ENCODE peak calls at places on chromosomes 2 and 18, in four cellular contexts. One of them, this sample, is unnamed.

GRCh38 chr2:217650229-217650628 is 352.6 kb downstream of the TNS1 start:
- DNase-seq in heart left ventricle: no peak
- DNase-seq in HL-60: no peak
- DNase-seq in fibroblast of lung: no peak
- DNase-seq in this sample: no peak

GRCh38 chr2:88852753-88853402 is 161.4 kb downstream of the RPIA start:
- DNase-seq in heart left ventricle: no peak
- DNase-seq in HL-60: no peak
- DNase-seq in fibroblast of lung: no peak
- DNase-seq in this sample: no peak

GRCh38 chr2:191696001-191696400 is 18.1 kb downstream of the NABP1 start:
- DNase-seq in heart left ventricle: no peak
- DNase-seq in fibroblast of lung: peak; percentile 88
- DNase-seq in HL-60: no peak
- DNase-seq in this sample: no peak

GRCh38 chr2:74261204-74261864 is 62.9 kb downstream of the MTHFD2 start:
- DNase-seq in fibroblast of lung: peak; percentile 9
- DNase-seq in heart left ventricle: no peak
- DNase-seq in HL-60: no peak
- DNase-seq in this sample: no peak

GRCh38 chr2:156630579-156631337 is 194.6 kb downstream of the GPD2 start:
- DNase-seq in fibroblast of lung: no peak
- DNase-seq in HL-60: no peak
- DNase-seq in heart left ventricle: no peak
- DNase-seq in this sample: no peak

GRCh38 chr2:85347554-85347953 is 6.8 kb downstream of the RETSAT start:
- DNase-seq in fibroblast of lung: no peak
- DNase-seq in heart left ventricle: no peak
- DNase-seq in HL-60: no peak
- DNase-seq in this sample: no peak

GRCh38 chr2:24065341-24065740 is 10.8 kb downstream of the SF3B6 start:
- DNase-seq in heart left ventricle: no peak
- DNase-seq in fibroblast of lung: no peak
- DNase-seq in HL-60: no peak
- DNase-seq in this sample: no peak

GRCh38 chr2:8502316-8502715 is 179.5 kb upstream of the ID2 start:
- DNase-seq in fibroblast of lung: no peak
- DNase-seq in HL-60: no peak
- DNase-seq in heart left ventricle: no peak
- DNase-seq in this sample: no peak

GRCh38 chr2:195600796-195601195 is 56.2 kb upstream of the SLC39A10 start:
- DNase-seq in HL-60: no peak
- DNase-seq in heart left ventricle: no peak
- DNase-seq in fibroblast of lung: no peak
- DNase-seq in this sample: no peak

GRCh38 chr2:6913415-6914157 is 3.6 kb upstream of the RNF144A start:
- DNase-seq in heart left ventricle: no peak
- DNase-seq in HL-60: no peak
- DNase-seq in fibroblast of lung: no peak
- DNase-seq in this sample: no peak

GRCh38 chr2:3805120-3805519 is 101.7 kb downstream of the DCDC2C start:
- DNase-seq in HL-60: peak; percentile 5
- DNase-seq in fibroblast of lung: no peak
- DNase-seq in heart left ventricle: no peak
- DNase-seq in this sample: no peak

GRCh38 chr2:158129037-158129436 is 27.4 kb downstream of the UPP2 start:
- DNase-seq in fibroblast of lung: no peak
- DNase-seq in heart left ventricle: no peak
- DNase-seq in HL-60: no peak
- DNase-seq in this sample: no peak

GRCh38 chr2:197869501-197870111 is 65.2 kb downstream of the PLCL1 start:
- DNase-seq in HL-60: peak; percentile 38
- DNase-seq in heart left ventricle: no peak
- DNase-seq in fibroblast of lung: peak; percentile 76
- DNase-seq in this sample: no peak

GRCh38 chr18:26464128-26465011 is 84.0 kb downstream of the KCTD1 start:
- DNase-seq in HL-60: no peak
- DNase-seq in fibroblast of lung: no peak
- DNase-seq in heart left ventricle: no peak
- DNase-seq in this sample: no peak

GRCh38 chr2:20135631-20136050 is 84.2 kb upstream of the LAPTM4A start:
- DNase-seq in fibroblast of lung: peak; percentile 51
- DNase-seq in HL-60: peak; percentile 73
- DNase-seq in heart left ventricle: no peak
- DNase-seq in this sample: no peak

GRCh38 chr18:6521804-6522418 is 107.2 kb upstream of the L3MBTL4 start:
- DNase-seq in HL-60: peak; percentile 46
- DNase-seq in fibroblast of lung: peak; percentile 20
- DNase-seq in heart left ventricle: no peak
- DNase-seq in this sample: no peak

GRCh38 chr18:8525692-8526091 is 83.5 kb upstream of the RAB12 start:
- DNase-seq in heart left ventricle: no peak
- DNase-seq in fibroblast of lung: no peak
- DNase-seq in HL-60: peak; percentile 31
- DNase-seq in this sample: peak; percentile 34

GRCh38 chr2:85433511-85434089 is 15.1 kb downstream of the SH2D6 start:
- DNase-seq in fibroblast of lung: peak; percentile 93
- DNase-seq in HL-60: no peak
- DNase-seq in heart left ventricle: peak; percentile 88
- DNase-seq in this sample: peak; percentile 87

GRCh38 chr2:41697389-41697788 is 350.4 kb upstream of the PKDCC start:
- DNase-seq in heart left ventricle: no peak
- DNase-seq in HL-60: no peak
- DNase-seq in fibroblast of lung: no peak
- DNase-seq in this sample: no peak

GRCh38 chr2:202035941-202036372 is 2.3 kb downstream of the FZD7 start:
- DNase-seq in fibroblast of lung: peak; percentile 56
- DNase-seq in heart left ventricle: peak; percentile 65
- DNase-seq in HL-60: no peak
- DNase-seq in this sample: no peak

GRCh38 chr2:30034052-30034775 is 112.6 kb upstream of the YPEL5 start:
- DNase-seq in fibroblast of lung: no peak
- DNase-seq in HL-60: no peak
- DNase-seq in heart left ventricle: no peak
- DNase-seq in this sample: no peak

GRCh38 chr2:175605599-175605988 is 396.5 kb downstream of the LNPK start:
- DNase-seq in heart left ventricle: no peak
- DNase-seq in HL-60: no peak
- DNase-seq in fibroblast of lung: no peak
- DNase-seq in this sample: no peak

GRCh38 chr2:187912956-187913355 is 358.7 kb upstream of the TFPI start:
- DNase-seq in heart left ventricle: no peak
- DNase-seq in HL-60: no peak
- DNase-seq in fibroblast of lung: no peak
- DNase-seq in this sample: no peak

GRCh38 chr2:10501980-10502802 is 54.1 kb upstream of the ODC1 start:
- DNase-seq in HL-60: no peak
- DNase-seq in heart left ventricle: no peak
- DNase-seq in fibroblast of lung: no peak
- DNase-seq in this sample: peak; percentile 30

GRCh38 chr2:226803410-226803809 is 3.8 kb upstream of the IRS1 start:
- DNase-seq in HL-60: no peak
- DNase-seq in heart left ventricle: no peak
- DNase-seq in fibroblast of lung: no peak
- DNase-seq in this sample: no peak

GRCh38 chr2:19706332-19706731 is 195.5 kb downstream of the TTC32 start:
- DNase-seq in HL-60: no peak
- DNase-seq in heart left ventricle: no peak
- DNase-seq in fibroblast of lung: no peak
- DNase-seq in this sample: no peak

GRCh38 chr2:61924895-61925663 is 19.6 kb downstream of the COMMD1 start:
- DNase-seq in HL-60: no peak
- DNase-seq in fibroblast of lung: no peak
- DNase-seq in heart left ventricle: no peak
- DNase-seq in this sample: no peak

GRCh38 chr2:121529439-121530209 is 1.1 kb upstream of the RNU4ATAC start:
- DNase-seq in fibroblast of lung: peak; percentile 68
- DNase-seq in heart left ventricle: peak; percentile 76
- DNase-seq in HL-60: peak; percentile 41
- DNase-seq in this sample: no peak

GRCh38 chr2:217920879-217921603 is 81.8 kb downstream of the TNS1 start:
- DNase-seq in HL-60: no peak
- DNase-seq in heart left ventricle: peak; percentile 71
- DNase-seq in fibroblast of lung: peak; percentile 75
- DNase-seq in this sample: no peak

GRCh38 chr2:189171956-189172609 is 7.5 kb downstream of the COL5A2 start:
- DNase-seq in fibroblast of lung: no peak
- DNase-seq in HL-60: no peak
- DNase-seq in heart left ventricle: no peak
- DNase-seq in this sample: no peak
- TF ChIP-seq CTCF in fibroblast of lung: no peak
- TF ChIP-seq CTCF in HL-60: no peak
- TF ChIP-seq CTCF in heart left ventricle: no peak
- TF ChIP-seq CTCF in this sample: no peak

DNA sequence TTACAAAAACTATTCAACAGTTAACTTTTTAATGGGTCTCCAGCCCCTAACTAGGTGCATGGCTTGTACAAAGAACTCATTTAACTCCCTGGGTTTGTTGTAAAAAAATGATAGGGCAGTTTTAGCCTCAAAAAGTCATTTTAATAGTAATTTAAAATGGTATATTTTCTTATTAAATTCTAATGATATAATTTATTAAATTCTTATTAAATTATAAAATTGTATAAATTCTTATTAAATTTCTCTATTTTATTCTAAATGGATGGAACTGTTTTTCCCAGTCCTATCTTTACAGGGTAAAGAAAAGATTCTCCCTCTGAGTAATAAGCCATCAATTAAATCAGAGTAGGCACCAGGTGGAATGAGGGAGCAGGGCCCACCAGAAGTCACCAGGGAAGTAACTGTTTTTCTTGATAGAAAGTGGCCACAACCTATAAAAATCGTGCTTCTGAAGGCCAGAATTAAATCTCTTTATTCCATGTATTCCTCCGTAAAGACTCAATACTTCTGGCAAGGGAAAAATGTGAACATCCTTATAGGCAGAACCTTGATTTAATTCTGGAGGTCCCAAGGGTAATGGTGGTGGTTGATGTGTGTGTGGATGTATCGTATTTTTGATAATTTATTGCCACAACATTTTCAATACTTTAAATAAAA is 829 bp downstream of the FKBP7 start:
- DNase-seq in fibroblast of lung: no peak
- DNase-seq in HL-60: no peak
- DNase-seq in heart left ventricle: no peak
- DNase-seq in this sample: no peak
- H3K4me3 ChIP-seq in fibroblast of lung: peak overlapping the region; percentile 79
- H3K4me3 ChIP-seq in HL-60: peak overlapping the region; percentile 85
- H3K4me3 ChIP-seq in heart left ventricle: peak overlapping the region; percentile 85
- H3K4me3 ChIP-seq in this sample: peak overlapping the region; percentile 62

GRCh38 chr2:109318150-109318948 is 189.3 kb downstream of the SH3RF3 start:
- DNase-seq in heart left ventricle: peak; percentile 90
- DNase-seq in fibroblast of lung: peak; percentile 94
- DNase-seq in HL-60: no peak
- DNase-seq in this sample: peak; percentile 92
- TF ChIP-seq CTCF in heart left ventricle: no peak
- TF ChIP-seq CTCF in fibroblast of lung: peak; percentile 43
- TF ChIP-seq CTCF in HL-60: no peak
- TF ChIP-seq CTCF in this sample: no peak

DNA sequence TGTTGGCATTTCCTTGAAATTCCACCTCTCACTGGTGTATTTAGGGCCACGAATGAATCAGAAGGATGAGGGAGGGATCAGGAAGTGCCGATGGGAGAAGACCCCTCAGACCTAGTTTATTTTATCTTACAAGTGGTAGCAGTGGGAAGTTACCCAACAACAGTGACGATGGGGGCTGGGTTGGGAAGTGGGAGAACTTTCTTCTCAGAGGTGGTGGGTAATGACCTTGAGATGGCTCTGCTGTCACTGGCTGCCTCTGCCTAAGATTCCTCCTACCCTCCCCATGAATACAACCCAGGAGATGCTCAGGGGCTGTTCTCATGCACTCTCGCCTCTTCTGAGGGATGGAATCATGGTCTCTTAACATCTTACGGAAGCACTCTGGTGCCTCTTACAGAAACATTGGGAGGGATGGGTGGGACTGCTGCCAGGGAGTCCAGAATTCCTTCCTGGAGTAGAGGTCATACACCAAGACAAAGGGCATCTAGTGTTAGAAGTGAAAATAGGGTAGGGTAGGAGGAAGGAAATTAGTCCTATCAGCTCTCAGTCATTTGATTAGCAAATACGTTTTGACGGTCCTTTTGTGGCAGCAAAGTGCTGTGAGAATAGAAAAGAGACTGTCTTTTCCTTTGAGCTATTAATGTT is 58.4 kb upstream of the TXNDC2 start:
- DNase-seq in HL-60: peak; percentile 53
- DNase-seq in heart left ventricle: no peak
- DNase-seq in fibroblast of lung: no peak
- DNase-seq in this sample: no peak
- H3K4me3 ChIP-seq in HL-60: no peak overlapping the region
- H3K4me3 ChIP-seq in heart left ventricle: no peak overlapping the region
- H3K4me3 ChIP-seq in fibroblast of lung: no peak overlapping the region
- H3K4me3 ChIP-seq in this sample: no peak overlapping the region

GRCh38 chr2:220178991-220179695 is 551.7 kb downstream of the SLC4A3 start:
- DNase-seq in fibroblast of lung: no peak
- DNase-seq in heart left ventricle: no peak
- DNase-seq in HL-60: no peak
- DNase-seq in this sample: no peak

GRCh38 chr2:220185766-220186165 is 558.3 kb downstream of the SLC4A3 start:
- DNase-seq in HL-60: no peak
- DNase-seq in fibroblast of lung: no peak
- DNase-seq in heart left ventricle: no peak
- DNase-seq in this sample: no peak

GRCh38 chr2:220188031-220188430 is 560.6 kb downstream of the SLC4A3 start:
- DNase-seq in heart left ventricle: no peak
- DNase-seq in HL-60: no peak
- DNase-seq in fibroblast of lung: peak; percentile 91
- DNase-seq in this sample: no peak

GRCh38 chr2:220181158-220181557 is 553.7 kb downstream of the SLC4A3 start:
- DNase-seq in heart left ventricle: no peak
- DNase-seq in HL-60: no peak
- DNase-seq in fibroblast of lung: peak; percentile 51
- DNase-seq in this sample: no peak

DNA sequence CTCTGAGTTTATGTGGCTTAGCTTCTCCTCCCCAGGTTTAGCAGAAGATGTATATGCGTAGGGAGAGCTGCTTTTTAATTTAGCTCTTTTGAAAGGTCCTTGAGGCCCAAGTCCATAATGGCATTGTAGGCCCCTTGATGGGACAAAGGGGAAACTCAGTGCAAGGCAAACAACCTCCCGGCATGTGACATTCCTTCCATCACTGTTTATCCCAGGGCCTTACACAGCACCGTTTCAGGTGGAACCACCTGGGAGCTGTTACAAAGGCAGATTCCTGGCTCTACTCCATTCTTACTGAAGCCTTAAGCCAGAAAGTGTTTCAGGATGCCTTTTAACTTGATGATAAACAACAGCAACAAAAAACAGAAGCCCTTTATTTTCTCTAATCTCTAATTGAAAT is 555.4 kb downstream of the SLC4A3 start:
- DNase-seq in fibroblast of lung: no peak
- DNase-seq in heart left ventricle: no peak
- DNase-seq in HL-60: no peak
- DNase-seq in this sample: no peak
- TF ChIP-seq CTCF in fibroblast of lung: no peak
- TF ChIP-seq CTCF in heart left ventricle: no peak
- TF ChIP-seq CTCF in HL-60: no peak
- TF ChIP-seq CTCF in this sample: no peak

GRCh38 chr2:232418466-232419244 is 12.0 kb downstream of the ALPG start:
- DNase-seq in HL-60: peak; percentile 44
- DNase-seq in fibroblast of lung: peak; percentile 51
- DNase-seq in heart left ventricle: peak; percentile 60
- DNase-seq in this sample: no peak
- H3K4me3 ChIP-seq in HL-60: peak overlapping the region; percentile 20
- H3K4me3 ChIP-seq in fibroblast of lung: no peak overlapping the region
- H3K4me3 ChIP-seq in heart left ventricle: peak overlapping the region; percentile 38
- H3K4me3 ChIP-seq in this sample: peak overlapping the region; percentile 40

This sample was measured in right atrium auricular region.